ENCODE peak calls at places on chromosome 2, in five cellular contexts. D, U, Z, W and R are unnamed samples.

GRCh38 chr2:167980436-167980835 is 267.0 kb downstream of the STK39 start:
- DNase-seq in U (no peak), W (no peak), D (no peak), Z (no peak), R (no peak)

GRCh38 chr2:127567351-127567854 is 31.9 kb downstream of the MYO7B start:
- DNase-seq in W (no peak), U (no peak), D (no peak), Z (no peak), R (no peak)

GRCh38 chr2:49044680-49045079 is 109.6 kb downstream of the FSHR start:
- DNase-seq in Z (no peak), D (no peak), U (no peak), W (no peak), R (no peak)

GRCh38 chr2:231386446-231386845 is 9.1 kb upstream of the B3GNT7 start:
- DNase-seq in Z (peak; percentile 63), U (peak; percentile 84), D (peak; percentile 82), W (no peak), R (no peak)

GRCh38 chr2:44638649-44639048 is 276.9 kb downstream of the CAMKMT start:
- DNase-seq in D (no peak), U (no peak), W (no peak), Z (no peak), R (no peak)

GRCh38 chr2:34892766-34893165 is 1293.7 kb upstream of the FAM98A start:
- DNase-seq in D (no peak), W (no peak), U (no peak), Z (no peak), R (no peak)

GRCh38 chr2:75710577-75711253 is at the start of gene GCFC2:
- DNase-seq in U (peak; percentile 88), Z (peak; percentile 85), D (peak; percentile 83), W (peak; percentile 95), R (peak; percentile 87)

GRCh38 chr2:210225461-210225798 is 183 bp upstream of the ACADL start:
- DNase-seq in D (peak; percentile 7), Z (peak; percentile 6), U (peak; percentile 28), W (no peak), R (no peak)

GRCh38 chr2:132911726-132912724 is 242.0 kb upstream of the LYPD1 start:
- DNase-seq in D (no peak), U (peak; percentile 14), W (no peak), Z (peak; percentile 7), R (peak; percentile 42)

GRCh38 chr2:235541838-235542549 is 48.2 kb downstream of the AGAP1 start:
- DNase-seq in W (peak; percentile 47), Z (no peak), D (no peak), U (no peak), R (no peak)

GRCh38 chr2:184654945-184655344 is 56.6 kb downstream of the ZNF804A start:
- DNase-seq in Z (no peak), U (peak; percentile 92), W (no peak), D (peak; percentile 14), R (no peak)